ENCODE peak calls at places on chromosomes 4 and X, in ten cellular contexts. U, F, B, C, O, S, Z, H, T and W are unnamed samples.

GRCh38 chrX:70046978-70047377 is 2.8 kb downstream of the AWAT2 start:
- DNase-seq in U (no peak), F (peak), B (no peak), C (no peak), O (no peak), S (no peak), Z (no peak), H (no peak), T (no peak), W (no peak)

GRCh38 chrX:479273-479981 is 92.7 kb upstream of the PPP2R3B start:
- DNase-seq in U (no peak), F (no peak), B (no peak), C (no peak), O (no peak), S (no peak), Z (no peak), H (no peak), T (no peak), W (no peak)

GRCh38 chr4:101865501-101866062 is 75.1 kb downstream of the BANK1 start:
- DNase-seq in U (no peak), F (peak), B (no peak), C (no peak), O (no peak), S (no peak), Z (no peak), H (no peak), T (no peak), W (no peak)

GRCh38 chrX:102155806-102156179 is at the start of gene BEX5:
- DNase-seq in U (no peak), F (peak), B (peak), C (no peak), O (peak), S (peak), Z (peak), H (peak), T (peak), W (no peak)

GRCh38 chr4:144683516-144683915 is 37.6 kb downstream of the HHIP start:
- DNase-seq in U (no peak), F (no peak), B (no peak), C (no peak), O (no peak), S (no peak), Z (no peak), H (no peak), T (no peak), W (no peak)

GRCh38 chr4:15162046-15162445 is 159.8 kb downstream of the CPEB2 start:
- DNase-seq in U (no peak), F (no peak), B (no peak), C (no peak), O (no peak), S (no peak), Z (no peak), H (no peak), T (no peak), W (no peak)

GRCh38 chr4:178612725-178613124 is 1170.5 kb upstream of the AGA start:
- DNase-seq in U (no peak), F (no peak), B (no peak), C (no peak), O (no peak), S (no peak), Z (no peak), H (no peak), T (no peak), W (no peak)

GRCh38 chr4:106201373-106201772 is 114.6 kb downstream of the TBCK start:
- DNase-seq in U (no peak), F (peak), B (no peak), C (no peak), O (no peak), S (no peak), Z (no peak), H (peak), T (no peak), W (no peak)

GRCh38 chr4:85763207-85763606 is 288.3 kb downstream of the ARHGAP24 start:
- DNase-seq in U (no peak), F (no peak), B (no peak), C (no peak), O (no peak), S (no peak), Z (no peak), H (no peak), T (no peak), W (no peak)

GRCh38 chr4:87975466-87975865 is at the start of gene SPP1:
- DNase-seq in U (no peak), F (peak), B (no peak), C (no peak), O (peak), S (no peak), Z (no peak), H (peak), T (no peak), W (no peak)

GRCh38 chr4:128653514-128654420 is 155.7 kb upstream of the JADE1 start:
- DNase-seq in U (no peak), F (peak), B (no peak), C (no peak), O (no peak), S (no peak), Z (no peak), H (no peak), T (peak), W (peak)

GRCh38 chr4:8270912-8271815 is 1.6 kb downstream of the HTRA3 start:
- DNase-seq in U (no peak), F (no peak), B (no peak), C (no peak), O (peak), S (no peak), Z (no peak), H (no peak), T (no peak), W (no peak)

GRCh38 chrX:10158279-10158939 is 1.6 kb downstream of the CLCN4 start:
- DNase-seq in U (no peak), F (peak), B (peak), C (no peak), O (peak), S (no peak), Z (no peak), H (no peak), T (no peak), W (no peak)

GRCh38 chrX:140090800-140091275 is 125.5 kb upstream of the CXorf66 start:
- DNase-seq in U (no peak), F (no peak), B (no peak), C (no peak), O (no peak), S (no peak), Z (no peak), H (no peak), T (no peak), W (no peak)

GRCh38 chrX:50827996-50828395 is 14.0 kb upstream of the SHROOM4 start:
- DNase-seq in U (no peak), F (peak), B (no peak), C (peak), O (no peak), S (no peak), Z (no peak), H (no peak), T (no peak), W (no peak)

GRCh38 chrX:73849054-73849453 is 286.1 kb downstream of the CHIC1 start:
- DNase-seq in U (no peak), F (no peak), B (no peak), C (no peak), O (no peak), S (no peak), Z (no peak), H (no peak), T (no peak), W (no peak)

GRCh38 chrX:44306336-44306735 is 37.1 kb downstream of the EFHC2 start:
- DNase-seq in U (no peak), F (no peak), B (no peak), C (no peak), O (no peak), S (no peak), Z (no peak), H (no peak), T (no peak), W (peak)

GRCh38 chr4:55927776-55928437 is 20.8 kb upstream of the CEP135 start:
- DNase-seq in U (no peak), F (no peak), B (no peak), C (no peak), O (no peak), S (no peak), Z (no peak), H (no peak), T (no peak), W (no peak)

GRCh38 chr4:121030711-121031110 is 41.6 kb downstream of the NDNF start:
- DNase-seq in U (no peak), F (no peak), B (no peak), C (no peak), O (no peak), S (no peak), Z (no peak), H (no peak), T (no peak), W (no peak)